ENCODE peak calls at places on chromosomes 2 and 18, in nine cellular contexts. A, O, N, L, G, E, W, M and Z are unnamed samples.

GRCh38 chr18:46071894-46072867 is at the start of gene PSTPIP2:
- DNase-seq in A (peak), O (peak), N (peak), L (peak), G (peak), E (no peak), W (peak), M (no peak), Z (peak)

GRCh38 chr18:61575419-61575818 is 242.2 kb downstream of the CDH20 start:
- DNase-seq in A (no peak), O (no peak), N (peak), L (no peak), G (no peak), E (no peak), W (no peak), M (no peak), Z (no peak)

GRCh38 chr2:24327988-24328387 is 32.3 kb downstream of the ITSN2 start:
- DNase-seq in A (no peak), O (no peak), N (no peak), L (no peak), G (no peak), E (no peak), W (no peak), M (no peak), Z (no peak)

GRCh38 chr2:241161646-241162281 is 11.5 kb downstream of the PPP1R7 start:
- DNase-seq in A (no peak), O (peak), N (peak), L (no peak), G (no peak), E (peak), W (no peak), M (no peak), Z (peak)

GRCh38 chr18:3799515-3799914 is 349.5 kb downstream of the TGIF1 start:
- DNase-seq in A (no peak), O (no peak), N (peak), L (no peak), G (no peak), E (no peak), W (no peak), M (no peak), Z (no peak)

GRCh38 chr2:6025391-6025790 is 333.2 kb downstream of the SOX11 start:
- DNase-seq in A (no peak), O (no peak), N (no peak), L (no peak), G (no peak), E (no peak), W (no peak), M (no peak), Z (no peak)

GRCh38 chr18:48996901-48997463 is 46.2 kb upstream of the SMAD7 start:
- DNase-seq in A (no peak), O (no peak), N (peak), L (no peak), G (no peak), E (no peak), W (no peak), M (no peak), Z (peak)

GRCh38 chr2:240996834-240997140 is 1.6 kb upstream of the SNED1 start:
- DNase-seq in A (no peak), O (no peak), N (no peak), L (no peak), G (peak), E (peak), W (no peak), M (no peak), Z (no peak)

GRCh38 chr2:42847596-42848151 is 55.3 kb upstream of the HAAO start:
- DNase-seq in A (no peak), O (no peak), N (no peak), L (no peak), G (no peak), E (no peak), W (no peak), M (no peak), Z (no peak)

GRCh38 chr18:8966819-8967218 is 135.7 kb upstream of the NDUFV2 start:
- DNase-seq in A (no peak), O (no peak), N (no peak), L (no peak), G (no peak), E (no peak), W (no peak), M (no peak), Z (no peak)

GRCh38 chr2:58098254-58099096 is 51.9 kb downstream of the VRK2 start:
- DNase-seq in A (no peak), O (no peak), N (peak), L (no peak), G (no peak), E (no peak), W (no peak), M (no peak), Z (peak)

GRCh38 chr18:31661965-31662364 is 22.4 kb downstream of the B4GALT6 start:
- DNase-seq in A (no peak), O (no peak), N (peak), L (no peak), G (no peak), E (no peak), W (no peak), M (no peak), Z (no peak)

GRCh38 chr2:104856086-104856972 is 2.4 kb downstream of the POU3F3 start:
- DNase-seq in A (no peak), O (no peak), N (peak), L (peak), G (no peak), E (no peak), W (peak), M (no peak), Z (no peak)

GRCh38 chr2:229543176-229543873 is 171.0 kb downstream of the DNER start:
- DNase-seq in A (no peak), O (no peak), N (no peak), L (no peak), G (no peak), E (no peak), W (no peak), M (no peak), Z (no peak)

GRCh38 chr18:40935423-40935822 is 1019.6 kb upstream of the PIK3C3 start:
- DNase-seq in A (no peak), O (no peak), N (peak), L (no peak), G (no peak), E (no peak), W (no peak), M (no peak), Z (peak)

GRCh38 chr2:3493610-3493997 is 25.7 kb downstream of the ADI1 start:
- DNase-seq in A (no peak), O (no peak), N (peak), L (peak), G (peak), E (peak), W (peak), M (peak), Z (no peak)

GRCh38 chr2:3494984-3495666 is 24.2 kb downstream of the ADI1 start:
- DNase-seq in A (no peak), O (no peak), N (no peak), L (no peak), G (no peak), E (peak), W (no peak), M (no peak), Z (no peak)

GRCh38 chr2:3492951-3493609 is 26.3 kb downstream of the ADI1 start:
- DNase-seq in A (no peak), O (peak), N (peak), L (no peak), G (no peak), E (peak), W (peak), M (peak), Z (peak)

GRCh38 chr2:3498783-3499394 is 20.4 kb downstream of the ADI1 start:
- DNase-seq in A (no peak), O (no peak), N (no peak), L (no peak), G (no peak), E (peak), W (no peak), M (no peak), Z (no peak)

GRCh38 chr2:3495956-3496355 is 23.4 kb downstream of the ADI1 start:
- DNase-seq in A (no peak), O (no peak), N (no peak), L (no peak), G (no peak), E (peak), W (no peak), M (no peak), Z (no peak)
- TF ChIP-seq CTCF in A (no peak), O (no peak), N (no peak), L (no peak), G (no peak), E (no peak), W (no peak), M (no peak), Z (no peak)

GRCh38 chr2:218710687-218711549 is at the start of gene TTLL4:
- DNase-seq in A (peak), O (peak), N (peak), L (peak), G (peak), E (peak), W (peak), M (peak), Z (peak)

GRCh38 chr2:218708086-218708485 is 2.5 kb upstream of the TTLL4 start:
- DNase-seq in A (no peak), O (no peak), N (no peak), L (no peak), G (no peak), E (no peak), W (peak), M (no peak), Z (no peak)

GRCh38 chr2:218711550-218711929 is 905 bp downstream of the TTLL4 start:
- DNase-seq in A (no peak), O (no peak), N (peak), L (no peak), G (no peak), E (no peak), W (no peak), M (no peak), Z (no peak)

GRCh38 chr2:218709906-218710305 is 729 bp upstream of the TTLL4 start:
- DNase-seq in A (no peak), O (no peak), N (no peak), L (no peak), G (no peak), E (no peak), W (no peak), M (no peak), Z (no peak)

DNA sequence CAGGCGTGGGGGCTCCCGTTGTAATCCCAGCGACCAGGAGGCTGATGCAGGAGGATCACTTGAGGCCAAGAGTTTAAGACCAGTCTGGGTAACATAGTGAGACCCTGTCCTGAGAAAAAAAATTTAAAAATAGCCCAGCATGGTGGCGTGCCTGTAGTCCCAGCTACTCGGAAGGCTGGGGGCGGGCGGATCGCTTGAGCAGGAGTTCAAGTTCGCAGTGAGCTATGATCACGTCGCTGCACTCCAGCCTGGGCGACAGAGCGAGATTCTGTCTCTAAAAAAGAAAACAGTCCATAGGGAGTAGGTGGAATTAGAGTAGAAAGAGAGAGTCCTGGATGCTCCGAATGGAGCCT is 325 bp upstream of the TTLL4 start:
- DNase-seq in A (no peak), O (no peak), N (no peak), L (no peak), G (no peak), E (no peak), W (no peak), M (no peak), Z (no peak)
- TF ChIP-seq CTCF in A (no peak), O (no peak), N (no peak), L (no peak), G (no peak), E (no peak), W (no peak), M (no peak), Z (no peak)

DNA sequence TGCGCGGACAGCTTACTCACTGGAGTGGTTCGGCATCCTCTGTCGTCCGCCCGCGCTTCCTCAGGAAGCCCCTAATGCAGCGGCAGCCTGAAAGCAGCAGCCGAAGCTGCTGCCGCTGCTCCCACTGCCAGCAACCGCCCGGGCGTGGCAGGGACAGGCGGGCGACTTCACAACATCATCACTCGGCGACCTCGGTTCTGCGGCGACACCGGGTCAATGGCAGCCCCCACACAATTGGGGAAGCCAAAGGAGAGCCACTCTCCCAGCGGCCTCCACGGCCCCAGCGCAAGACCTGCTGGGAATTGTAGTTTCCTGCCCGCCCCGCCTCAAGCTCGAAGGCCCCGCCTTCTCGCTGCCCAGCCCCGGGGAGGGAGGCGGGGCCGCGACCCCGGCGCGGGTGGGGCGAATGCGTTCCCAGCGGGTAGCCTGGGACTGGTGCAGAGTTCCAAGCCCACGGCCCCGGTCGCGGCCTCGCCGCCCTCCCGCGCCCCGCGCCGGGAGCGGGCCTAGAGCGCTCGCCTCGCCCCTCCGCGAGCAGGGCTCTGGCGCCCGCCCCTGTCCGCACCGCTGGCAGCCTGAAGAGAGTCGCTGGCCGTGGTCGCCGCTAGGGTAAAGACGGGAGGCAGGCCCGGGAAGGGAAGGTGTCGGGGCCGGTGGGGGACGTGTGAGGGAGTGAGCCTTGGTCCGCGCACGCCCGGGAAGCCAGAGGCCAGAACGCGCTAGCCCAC is at the start of the genes STRADB and TRAK2:
- DNase-seq in A (peak), O (peak), N (peak), L (peak), G (peak), E (peak), W (peak), M (peak), Z (peak)
- TF ChIP-seq CTCF in A (peak), O (no peak), N (no peak), L (no peak), G (peak), E (peak), W (peak), M (peak), Z (peak)

GRCh38 chr2:53200072-53200471 is 567.5 kb upstream of the CHAC2 start:
- DNase-seq in A (no peak), O (no peak), N (no peak), L (no peak), G (no peak), E (no peak), W (no peak), M (no peak), Z (no peak)

DNA sequence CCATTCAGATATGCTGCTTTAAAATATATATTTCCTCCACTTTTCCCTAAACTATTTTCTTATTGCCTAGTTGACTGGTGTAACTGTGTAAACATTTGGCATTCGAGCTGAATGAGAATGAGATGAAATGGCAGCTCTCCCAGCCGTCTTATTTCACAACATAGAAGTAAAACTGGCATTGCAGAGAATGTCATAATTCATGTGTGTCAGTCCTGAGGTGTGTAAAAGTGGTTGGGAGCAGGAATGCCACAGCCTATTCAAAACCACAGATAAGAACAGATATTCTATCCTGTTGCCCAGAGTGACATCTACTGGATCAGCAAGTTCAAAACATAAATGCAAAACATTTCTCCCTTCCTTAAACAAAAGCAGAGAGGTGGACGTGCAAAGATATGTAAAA is 565.5 kb upstream of the CHAC2 start:
- DNase-seq in A (no peak), O (no peak), N (peak), L (no peak), G (no peak), E (no peak), W (no peak), M (peak), Z (peak)
- TF ChIP-seq CTCF in A (no peak), O (no peak), N (peak), L (no peak), G (no peak), E (peak), W (no peak), M (peak), Z (peak)

GRCh38 chr2:202883987-202884675 is 12.6 kb upstream of the ICA1L start:
- DNase-seq in A (no peak), O (no peak), N (peak), L (no peak), G (no peak), E (no peak), W (no peak), M (peak), Z (peak)
- TF ChIP-seq CTCF in A (no peak), O (no peak), N (no peak), L (no peak), G (no peak), E (no peak), W (no peak), M (peak), Z (peak)

GRCh38 chr2:46298522-46299351 is 1.5 kb downstream of the EPAS1 start:
- DNase-seq in A (peak), O (peak), N (peak), L (peak), G (peak), E (peak), W (peak), M (no peak), Z (peak)
- TF ChIP-seq CTCF in A (no peak), O (peak), N (peak), L (no peak), G (no peak), E (peak), W (peak), M (peak), Z (peak)